ENCODE peak calls at places on chromosomes 2 and 18, in nine cellular contexts. K is right atrium auricular region; I is NCI-H2081; L is activated CD4-positive, alpha-beta T cell treated with anti-CD3 and anti-CD28 coated beads for 4 hours; G is brain microvascular endothelial cell; U is lower lobe of right lung; D is naive thymus-derived CD4-positive, alpha-beta T cell; C is pons; B is KG1. W is an unnamed sample.

GRCh38 chr2:138421971-138422335 is 79.6 kb upstream of the SPOPL start:
- DNase-seq in D (no peak), C (no peak), U (no peak), L (no peak), K (no peak), G (peak; percentile 53), I (no peak), B (no peak), W (no peak)

GRCh38 chr2:202165945-202166344 is 72.5 kb downstream of the SUMO1 start:
- DNase-seq in C (no peak), U (no peak), B (no peak), I (no peak), L (no peak), K (no peak), D (no peak), G (no peak), W (no peak)

GRCh38 chr18:79343567-79344207 is 52.0 kb upstream of the NFATC1 start:
- DNase-seq in G (no peak), L (no peak), K (no peak), B (no peak), I (no peak), U (no peak), D (no peak), C (no peak), W (no peak)

GRCh38 chr2:218892693-218893348 is 12.2 kb downstream of the WNT10A start:
- DNase-seq in D (peak; percentile 87), B (peak; percentile 38), C (peak; percentile 27), G (peak; percentile 24), U (peak; percentile 82), K (no peak), L (peak; percentile 78), I (peak; percentile 76), W (peak; percentile 35)

GRCh38 chr2:239454507-239454906 is 53.7 kb upstream of the HDAC4 start:
- DNase-seq in C (no peak), G (no peak), K (no peak), B (no peak), D (no peak), I (no peak), L (no peak), U (no peak), W (no peak)

GRCh38 chr2:84906900-84907714 is 1.7 kb downstream of the TMSB10 start:
- DNase-seq in I (peak; percentile 56), B (peak; percentile 32), C (peak; percentile 75), U (peak; percentile 83), D (peak; percentile 69), K (peak; percentile 85), G (peak; percentile 79), L (no peak), W (no peak)

GRCh38 chr2:178550352-178550751 is 70.1 kb downstream of the PLEKHA3 start:
- DNase-seq in D (no peak), B (no peak), C (no peak), U (no peak), L (no peak), K (no peak), I (no peak), G (no peak), W (no peak)

GRCh38 chr18:74950479-74950878 is 258.5 kb downstream of the PTGR3 start:
- DNase-seq in U (no peak), I (no peak), L (no peak), B (no peak), K (no peak), G (no peak), C (no peak), D (no peak), W (no peak)

GRCh38 chr2:134275058-134275862 is 21.4 kb downstream of the MGAT5 start:
- DNase-seq in B (no peak), L (no peak), G (no peak), D (no peak), K (no peak), C (no peak), U (no peak), I (no peak), W (no peak)

GRCh38 chr2:239020541-239021041 is 172.7 kb downstream of the TWIST2 start:
- DNase-seq in B (no peak), K (no peak), U (no peak), I (no peak), D (no peak), G (no peak), L (no peak), C (no peak), W (no peak)

GRCh38 chr18:70074091-70074490 is 126.4 kb upstream of the CD226 start:
- DNase-seq in K (no peak), L (no peak), G (no peak), D (no peak), C (no peak), U (no peak), I (no peak), B (no peak), W (no peak)

GRCh38 chr2:98522854-98523253 is 78.2 kb downstream of the INPP4A start:
- DNase-seq in D (no peak), I (no peak), K (no peak), U (no peak), C (no peak), G (peak; percentile 32), B (no peak), L (no peak), W (no peak)

GRCh38 chr2:3606028-3606369 is 11.1 kb downstream of the COLEC11 start:
- DNase-seq in C (no peak), U (no peak), B (no peak), L (no peak), G (no peak), D (no peak), K (no peak), I (no peak), W (no peak)

GRCh38 chr2:105261061-105261460 is 19.5 kb downstream of the GPR45 start:
- DNase-seq in G (peak; percentile 92), L (no peak), K (no peak), B (no peak), I (no peak), C (no peak), U (no peak), D (no peak), W (no peak)

GRCh38 chr18:36711813-36712444 is 116.9 kb downstream of the TPGS2 start:
- DNase-seq in I (no peak), K (peak; percentile 76), G (peak; percentile 75), B (no peak), U (no peak), C (no peak), L (no peak), D (no peak), W (no peak)

GRCh38 chr2:139177041-139177440 is 396.9 kb upstream of the NXPH2 start:
- DNase-seq in L (no peak), C (no peak), G (no peak), U (no peak), I (peak; percentile 34), D (no peak), B (no peak), K (no peak), W (no peak)

GRCh38 chr18:37362158-37362890 is 203.3 kb downstream of the CELF4 start:
- DNase-seq in D (no peak), C (no peak), G (no peak), L (no peak), B (no peak), K (no peak), I (no peak), U (no peak), W (no peak)

GRCh38 chr2:144516981-144517824 is 2.7 kb downstream of the ZEB2 start:
- DNase-seq in C (peak; percentile 53), D (no peak), G (peak; percentile 95), K (peak; percentile 86), U (peak; percentile 69), B (no peak), L (peak; percentile 39), I (no peak), W (no peak)

GRCh38 chr2:241816431-241817121 is 7.6 kb downstream of the NEU4 start:
- DNase-seq in G (no peak), L (no peak), U (peak; percentile 38), D (no peak), K (no peak), C (no peak), B (no peak), I (no peak), W (no peak)

GRCh38 chr2:239956818-239957261 is 68.3 kb downstream of the NDUFA10 start:
- DNase-seq in I (no peak), D (no peak), L (no peak), C (no peak), U (peak; percentile 10), B (no peak), G (no peak), K (no peak), W (no peak)

GRCh38 chr2:43559391-43560230 is 36.2 kb downstream of the THADA start:
- DNase-seq in L (no peak), B (no peak), G (no peak), D (no peak), K (no peak), C (no peak), U (no peak), I (no peak), W (no peak)

GRCh38 chr2:150880986-150881385 is 380.7 kb downstream of the RBM43 start:
- DNase-seq in K (no peak), I (no peak), U (no peak), C (no peak), B (no peak), L (no peak), G (no peak), D (no peak), W (no peak)

GRCh38 chr2:74119324-74119723 is 28.4 kb downstream of the BOLA3 start:
- DNase-seq in G (no peak), U (no peak), I (no peak), K (no peak), L (no peak), C (no peak), B (no peak), D (no peak), W (no peak)